ENCODE peak calls at places on chromosomes 4 and X, in six cellular contexts. One of them, this sample, is unnamed.

GRCh38 chrX:40109288-40110008 is 11.7 kb upstream of the BCOR start:
- DNase-seq in cardiac muscle cell: peak; percentile 73
- DNase-seq in endodermal cell: peak; percentile 91
- DNase-seq in activated effector memory CD4-positive, alpha-beta T cell treated with Interleukin-2 at 50 U/mL for 16 hours: no peak
- DNase-seq in activated naive CD8-positive, alpha-beta T cell treated with anti-CD3 and anti-CD28 coated beads, Interleukin-2, amount 50 U/mL, for 24 hours: peak; percentile 35
- DNase-seq in AG10803: no peak
- DNase-seq in this sample: peak; percentile 63

GRCh38 chrX:132955710-132956109 is 2.7 kb downstream of the HS6ST2 start:
- DNase-seq in cardiac muscle cell: no peak
- DNase-seq in endodermal cell: peak; percentile 49
- DNase-seq in activated effector memory CD4-positive, alpha-beta T cell treated with Interleukin-2 at 50 U/mL for 16 hours: no peak
- DNase-seq in activated naive CD8-positive, alpha-beta T cell treated with anti-CD3 and anti-CD28 coated beads, Interleukin-2, amount 50 U/mL, for 24 hours: no peak
- DNase-seq in AG10803: no peak
- DNase-seq in this sample: no peak

GRCh38 chr4:64969081-64969480 is 559.8 kb upstream of the TECRL start:
- DNase-seq in cardiac muscle cell: no peak
- DNase-seq in endodermal cell: no peak
- DNase-seq in activated effector memory CD4-positive, alpha-beta T cell treated with Interleukin-2 at 50 U/mL for 16 hours: no peak
- DNase-seq in activated naive CD8-positive, alpha-beta T cell treated with anti-CD3 and anti-CD28 coated beads, Interleukin-2, amount 50 U/mL, for 24 hours: no peak
- DNase-seq in AG10803: no peak
- DNase-seq in this sample: no peak

GRCh38 chr4:117421706-117422105 is 336.3 kb upstream of the TRAM1L1 start:
- DNase-seq in cardiac muscle cell: no peak
- DNase-seq in endodermal cell: no peak
- DNase-seq in activated effector memory CD4-positive, alpha-beta T cell treated with Interleukin-2 at 50 U/mL for 16 hours: no peak
- DNase-seq in activated naive CD8-positive, alpha-beta T cell treated with anti-CD3 and anti-CD28 coated beads, Interleukin-2, amount 50 U/mL, for 24 hours: no peak
- DNase-seq in AG10803: no peak
- DNase-seq in this sample: no peak

GRCh38 chr4:11640584-11640983 is 211.9 kb upstream of the HS3ST1 start:
- DNase-seq in cardiac muscle cell: no peak
- DNase-seq in endodermal cell: no peak
- DNase-seq in activated effector memory CD4-positive, alpha-beta T cell treated with Interleukin-2 at 50 U/mL for 16 hours: no peak
- DNase-seq in activated naive CD8-positive, alpha-beta T cell treated with anti-CD3 and anti-CD28 coated beads, Interleukin-2, amount 50 U/mL, for 24 hours: no peak
- DNase-seq in AG10803: no peak
- DNase-seq in this sample: no peak

GRCh38 chrX:34132028-34132427 is at the start of gene FAM47A:
- DNase-seq in cardiac muscle cell: no peak
- DNase-seq in endodermal cell: no peak
- DNase-seq in activated effector memory CD4-positive, alpha-beta T cell treated with Interleukin-2 at 50 U/mL for 16 hours: no peak
- DNase-seq in activated naive CD8-positive, alpha-beta T cell treated with anti-CD3 and anti-CD28 coated beads, Interleukin-2, amount 50 U/mL, for 24 hours: no peak
- DNase-seq in AG10803: no peak
- DNase-seq in this sample: no peak

GRCh38 chr4:181601118-181601517 is 642.1 kb upstream of the TENM3 start:
- DNase-seq in cardiac muscle cell: no peak
- DNase-seq in endodermal cell: no peak
- DNase-seq in activated effector memory CD4-positive, alpha-beta T cell treated with Interleukin-2 at 50 U/mL for 16 hours: no peak
- DNase-seq in activated naive CD8-positive, alpha-beta T cell treated with anti-CD3 and anti-CD28 coated beads, Interleukin-2, amount 50 U/mL, for 24 hours: no peak
- DNase-seq in AG10803: peak; percentile 82
- DNase-seq in this sample: peak; percentile 14

GRCh38 chr4:159015862-159016261 is 87.0 kb upstream of the RAPGEF2 start:
- DNase-seq in cardiac muscle cell: no peak
- DNase-seq in endodermal cell: no peak
- DNase-seq in activated effector memory CD4-positive, alpha-beta T cell treated with Interleukin-2 at 50 U/mL for 16 hours: no peak
- DNase-seq in activated naive CD8-positive, alpha-beta T cell treated with anti-CD3 and anti-CD28 coated beads, Interleukin-2, amount 50 U/mL, for 24 hours: no peak
- DNase-seq in AG10803: peak; percentile 55
- DNase-seq in this sample: no peak

GRCh38 chrX:53682885-53683555 is 3.5 kb downstream of the HUWE1 start:
- DNase-seq in cardiac muscle cell: peak; percentile 59
- DNase-seq in endodermal cell: peak; percentile 75
- DNase-seq in activated effector memory CD4-positive, alpha-beta T cell treated with Interleukin-2 at 50 U/mL for 16 hours: peak; percentile 14
- DNase-seq in activated naive CD8-positive, alpha-beta T cell treated with anti-CD3 and anti-CD28 coated beads, Interleukin-2, amount 50 U/mL, for 24 hours: peak; percentile 25
- DNase-seq in AG10803: peak; percentile 48
- DNase-seq in this sample: peak; percentile 71

GRCh38 chr4:12488672-12489071 is 995.5 kb downstream of the RAB28 start:
- DNase-seq in cardiac muscle cell: peak; percentile 11
- DNase-seq in endodermal cell: peak; percentile 44
- DNase-seq in activated effector memory CD4-positive, alpha-beta T cell treated with Interleukin-2 at 50 U/mL for 16 hours: no peak
- DNase-seq in activated naive CD8-positive, alpha-beta T cell treated with anti-CD3 and anti-CD28 coated beads, Interleukin-2, amount 50 U/mL, for 24 hours: no peak
- DNase-seq in AG10803: no peak
- DNase-seq in this sample: no peak

GRCh38 chrX:53153581-53153980 is 59.6 kb downstream of the KANTR start:
- DNase-seq in cardiac muscle cell: no peak
- DNase-seq in endodermal cell: no peak
- DNase-seq in activated effector memory CD4-positive, alpha-beta T cell treated with Interleukin-2 at 50 U/mL for 16 hours: no peak
- DNase-seq in activated naive CD8-positive, alpha-beta T cell treated with anti-CD3 and anti-CD28 coated beads, Interleukin-2, amount 50 U/mL, for 24 hours: no peak
- DNase-seq in AG10803: no peak
- DNase-seq in this sample: no peak

GRCh38 chrX:74923942-74924448 is 1.3 kb downstream of the NEXMIF start:
- DNase-seq in cardiac muscle cell: peak; percentile 26
- DNase-seq in endodermal cell: no peak
- DNase-seq in activated effector memory CD4-positive, alpha-beta T cell treated with Interleukin-2 at 50 U/mL for 16 hours: no peak
- DNase-seq in activated naive CD8-positive, alpha-beta T cell treated with anti-CD3 and anti-CD28 coated beads, Interleukin-2, amount 50 U/mL, for 24 hours: peak; percentile 5
- DNase-seq in AG10803: peak; percentile 4
- DNase-seq in this sample: no peak

GRCh38 chr4:159071178-159071968 is 31.5 kb upstream of the RAPGEF2 start:
- DNase-seq in cardiac muscle cell: peak; percentile 51
- DNase-seq in endodermal cell: peak; percentile 78
- DNase-seq in activated effector memory CD4-positive, alpha-beta T cell treated with Interleukin-2 at 50 U/mL for 16 hours: no peak
- DNase-seq in activated naive CD8-positive, alpha-beta T cell treated with anti-CD3 and anti-CD28 coated beads, Interleukin-2, amount 50 U/mL, for 24 hours: no peak
- DNase-seq in AG10803: peak; percentile 76
- DNase-seq in this sample: peak; percentile 71

GRCh38 chr4:112118742-112119357 is 26.4 kb upstream of the FAM241A start:
- DNase-seq in cardiac muscle cell: no peak
- DNase-seq in endodermal cell: no peak
- DNase-seq in activated effector memory CD4-positive, alpha-beta T cell treated with Interleukin-2 at 50 U/mL for 16 hours: no peak
- DNase-seq in activated naive CD8-positive, alpha-beta T cell treated with anti-CD3 and anti-CD28 coated beads, Interleukin-2, amount 50 U/mL, for 24 hours: no peak
- DNase-seq in AG10803: no peak
- DNase-seq in this sample: no peak

GRCh38 chr4:157372154-157372553 is 151.6 kb downstream of the GRIA2 start:
- DNase-seq in cardiac muscle cell: no peak
- DNase-seq in endodermal cell: no peak
- DNase-seq in activated effector memory CD4-positive, alpha-beta T cell treated with Interleukin-2 at 50 U/mL for 16 hours: no peak
- DNase-seq in activated naive CD8-positive, alpha-beta T cell treated with anti-CD3 and anti-CD28 coated beads, Interleukin-2, amount 50 U/mL, for 24 hours: no peak
- DNase-seq in AG10803: no peak
- DNase-seq in this sample: no peak

GRCh38 chrX:136057567-136057966 is 72.3 kb downstream of the SLC9A6 start:
- DNase-seq in cardiac muscle cell: no peak
- DNase-seq in endodermal cell: no peak
- DNase-seq in activated effector memory CD4-positive, alpha-beta T cell treated with Interleukin-2 at 50 U/mL for 16 hours: no peak
- DNase-seq in activated naive CD8-positive, alpha-beta T cell treated with anti-CD3 and anti-CD28 coated beads, Interleukin-2, amount 50 U/mL, for 24 hours: no peak
- DNase-seq in AG10803: no peak
- DNase-seq in this sample: no peak

GRCh38 chrX:154470914-154471568 is 8.0 kb downstream of the LAGE3 start:
- DNase-seq in cardiac muscle cell: no peak
- DNase-seq in endodermal cell: no peak
- DNase-seq in activated effector memory CD4-positive, alpha-beta T cell treated with Interleukin-2 at 50 U/mL for 16 hours: no peak
- DNase-seq in activated naive CD8-positive, alpha-beta T cell treated with anti-CD3 and anti-CD28 coated beads, Interleukin-2, amount 50 U/mL, for 24 hours: no peak
- DNase-seq in AG10803: no peak
- DNase-seq in this sample: no peak

GRCh38 chr4:74531952-74532794 is 87.2 kb downstream of the AREG start:
- DNase-seq in cardiac muscle cell: peak; percentile 94
- DNase-seq in endodermal cell: peak; percentile 64
- DNase-seq in activated effector memory CD4-positive, alpha-beta T cell treated with Interleukin-2 at 50 U/mL for 16 hours: no peak
- DNase-seq in activated naive CD8-positive, alpha-beta T cell treated with anti-CD3 and anti-CD28 coated beads, Interleukin-2, amount 50 U/mL, for 24 hours: no peak
- DNase-seq in AG10803: peak; percentile 85
- DNase-seq in this sample: peak; percentile 71

GRCh38 chrX:10176121-10177003 is 19.6 kb downstream of the CLCN4 start:
- DNase-seq in cardiac muscle cell: no peak
- DNase-seq in endodermal cell: no peak
- DNase-seq in activated effector memory CD4-positive, alpha-beta T cell treated with Interleukin-2 at 50 U/mL for 16 hours: no peak
- DNase-seq in activated naive CD8-positive, alpha-beta T cell treated with anti-CD3 and anti-CD28 coated beads, Interleukin-2, amount 50 U/mL, for 24 hours: no peak
- DNase-seq in AG10803: no peak
- DNase-seq in this sample: no peak